ENCODE peak calls at places on chromosome 3, in six cellular contexts. One of them, this sample, is unnamed.

GRCh38 chr3:71786551-71786950 is 1.6 kb upstream of the PROK2 start:
- DNase-seq in neural crest cell: no peak
- DNase-seq in psoas muscle: no peak
- DNase-seq in bronchial epithelial cell: no peak
- DNase-seq in HCT116: no peak
- DNase-seq in fibroblast of lung: no peak
- DNase-seq in this sample: no peak

GRCh38 chr3:15063238-15063637 is 1.9 kb downstream of the MRPS25 start:
- DNase-seq in bronchial epithelial cell: no peak
- DNase-seq in psoas muscle: no peak
- DNase-seq in fibroblast of lung: no peak
- DNase-seq in neural crest cell: no peak
- DNase-seq in HCT116: no peak
- DNase-seq in this sample: no peak

GRCh38 chr3:50519471-50520089 is 16.1 kb upstream of the CACNA2D2 start:
- DNase-seq in neural crest cell: peak
- DNase-seq in bronchial epithelial cell: peak
- DNase-seq in fibroblast of lung: peak
- DNase-seq in psoas muscle: peak
- DNase-seq in HCT116: peak
- DNase-seq in this sample: no peak

GRCh38 chr3:171453175-171453868 is 6.9 kb downstream of the TNIK start:
- DNase-seq in bronchial epithelial cell: no peak
- DNase-seq in fibroblast of lung: no peak
- DNase-seq in HCT116: no peak
- DNase-seq in neural crest cell: peak
- DNase-seq in psoas muscle: no peak
- DNase-seq in this sample: no peak

GRCh38 chr3:36843065-36844051 is 79.0 kb upstream of the DCLK3 start:
- DNase-seq in HCT116: peak
- DNase-seq in fibroblast of lung: peak
- DNase-seq in bronchial epithelial cell: peak
- DNase-seq in neural crest cell: peak
- DNase-seq in psoas muscle: no peak
- DNase-seq in this sample: no peak

GRCh38 chr3:179750720-179751328 is 98.0 kb downstream of the USP13 start:
- DNase-seq in HCT116: no peak
- DNase-seq in fibroblast of lung: peak
- DNase-seq in neural crest cell: no peak
- DNase-seq in psoas muscle: no peak
- DNase-seq in bronchial epithelial cell: peak
- DNase-seq in this sample: no peak

GRCh38 chr3:193782280-193782654 is 189.3 kb downstream of the OPA1 start:
- DNase-seq in fibroblast of lung: peak
- DNase-seq in neural crest cell: no peak
- DNase-seq in psoas muscle: no peak
- DNase-seq in bronchial epithelial cell: peak
- DNase-seq in HCT116: peak
- DNase-seq in this sample: no peak

GRCh38 chr3:54882114-54882833 is 45.6 kb downstream of the LRTM1 start:
- DNase-seq in neural crest cell: no peak
- DNase-seq in bronchial epithelial cell: peak
- DNase-seq in HCT116: no peak
- DNase-seq in psoas muscle: no peak
- DNase-seq in fibroblast of lung: peak
- DNase-seq in this sample: no peak

GRCh38 chr3:68535782-68536181 is 396.6 kb downstream of the TAFA4 start:
- DNase-seq in psoas muscle: no peak
- DNase-seq in fibroblast of lung: no peak
- DNase-seq in HCT116: no peak
- DNase-seq in bronchial epithelial cell: no peak
- DNase-seq in neural crest cell: no peak
- DNase-seq in this sample: no peak

GRCh38 chr3:130968231-130968630 is 58.4 kb downstream of the ASTE1 start:
- DNase-seq in fibroblast of lung: peak
- DNase-seq in bronchial epithelial cell: no peak
- DNase-seq in neural crest cell: no peak
- DNase-seq in HCT116: no peak
- DNase-seq in psoas muscle: no peak
- DNase-seq in this sample: no peak

GRCh38 chr3:71530903-71531535 is 52.5 kb downstream of the FOXP1 start:
- DNase-seq in fibroblast of lung: no peak
- DNase-seq in bronchial epithelial cell: no peak
- DNase-seq in psoas muscle: no peak
- DNase-seq in HCT116: no peak
- DNase-seq in neural crest cell: no peak
- DNase-seq in this sample: peak

GRCh38 chr3:5187152-5187919 is at the start of gene EDEM1:
- DNase-seq in bronchial epithelial cell: peak
- DNase-seq in neural crest cell: peak
- DNase-seq in fibroblast of lung: peak
- DNase-seq in psoas muscle: peak
- DNase-seq in HCT116: peak
- DNase-seq in this sample: peak

GRCh38 chr3:71421475-71421819 is 162.1 kb downstream of the FOXP1 start:
- DNase-seq in neural crest cell: no peak
- DNase-seq in HCT116: no peak
- DNase-seq in fibroblast of lung: no peak
- DNase-seq in psoas muscle: no peak
- DNase-seq in bronchial epithelial cell: no peak
- DNase-seq in this sample: no peak

GRCh38 chr3:24254649-24255048 is 240.0 kb downstream of the THRB start:
- DNase-seq in bronchial epithelial cell: peak
- DNase-seq in neural crest cell: no peak
- DNase-seq in HCT116: no peak
- DNase-seq in psoas muscle: no peak
- DNase-seq in fibroblast of lung: peak
- DNase-seq in this sample: no peak

GRCh38 chr3:95438274-95438673 is 1375.4 kb downstream of the NSUN3 start:
- DNase-seq in bronchial epithelial cell: no peak
- DNase-seq in neural crest cell: no peak
- DNase-seq in HCT116: no peak
- DNase-seq in fibroblast of lung: no peak
- DNase-seq in psoas muscle: no peak
- DNase-seq in this sample: no peak

DNA sequence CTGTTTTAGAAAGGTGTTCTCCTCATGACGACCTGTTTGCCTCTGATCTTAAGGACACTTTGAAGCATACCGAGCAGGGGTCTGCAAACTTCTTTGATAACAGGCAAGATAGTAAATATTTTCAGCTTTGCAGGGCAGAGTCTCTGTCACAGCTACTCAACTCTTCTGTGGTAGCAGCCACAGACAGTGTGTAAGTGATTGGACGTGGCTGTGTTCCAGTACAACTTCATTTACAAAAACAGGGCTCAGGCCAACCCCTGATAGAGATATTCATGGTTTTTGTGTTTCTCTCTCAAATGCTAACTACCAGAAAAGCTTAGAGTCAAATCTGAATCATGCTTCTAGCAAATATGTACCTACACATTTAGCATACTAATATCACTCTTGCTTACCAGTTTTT is 51.5 kb downstream of the TGFBR2 start:
- DNase-seq in fibroblast of lung: peak
- DNase-seq in psoas muscle: no peak
- DNase-seq in bronchial epithelial cell: no peak
- DNase-seq in neural crest cell: no peak
- DNase-seq in HCT116: no peak
- DNase-seq in this sample: no peak
- TF ChIP-seq CTCF in fibroblast of lung: no peak
- TF ChIP-seq CTCF in psoas muscle: no peak
- TF ChIP-seq CTCF in bronchial epithelial cell: no peak
- TF ChIP-seq CTCF in neural crest cell: no peak
- TF ChIP-seq CTCF in HCT116: no peak
- TF ChIP-seq CTCF in this sample: no peak

DNA sequence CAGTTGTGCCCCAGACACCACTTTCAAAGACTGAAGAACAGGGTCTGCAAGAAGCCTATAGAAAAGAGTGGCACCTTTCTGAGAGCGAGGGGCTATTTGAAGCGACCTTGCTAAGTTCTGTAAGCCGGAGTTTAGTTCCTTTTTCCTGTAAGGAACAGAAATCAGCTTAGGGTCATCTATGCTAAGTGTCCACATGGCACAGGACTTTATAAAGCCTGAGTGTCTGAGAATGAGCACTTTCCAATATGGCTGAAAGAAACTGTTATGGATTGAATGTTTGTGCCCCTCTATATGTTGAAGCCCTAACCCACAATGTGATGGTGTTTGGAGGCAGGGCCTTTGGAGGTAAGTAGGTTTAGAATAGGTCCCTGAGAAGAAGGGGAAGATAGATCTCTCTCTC is 4.0 kb upstream of the A4GNT start:
- DNase-seq in bronchial epithelial cell: no peak
- DNase-seq in HCT116: no peak
- DNase-seq in fibroblast of lung: no peak
- DNase-seq in psoas muscle: no peak
- DNase-seq in neural crest cell: no peak
- DNase-seq in this sample: no peak
- TF ChIP-seq CTCF in bronchial epithelial cell: no peak
- TF ChIP-seq CTCF in HCT116: no peak
- TF ChIP-seq CTCF in fibroblast of lung: no peak
- TF ChIP-seq CTCF in psoas muscle: no peak
- TF ChIP-seq CTCF in neural crest cell: no peak
- TF ChIP-seq CTCF in this sample: no peak

GRCh38 chr3:29409409-29409808 is 128.5 kb downstream of the RBMS3 start:
- DNase-seq in fibroblast of lung: peak
- DNase-seq in bronchial epithelial cell: no peak
- DNase-seq in psoas muscle: no peak
- DNase-seq in HCT116: no peak
- DNase-seq in neural crest cell: no peak
- DNase-seq in this sample: no peak
- TF ChIP-seq CTCF in fibroblast of lung: no peak
- TF ChIP-seq CTCF in bronchial epithelial cell: no peak
- TF ChIP-seq CTCF in psoas muscle: no peak
- TF ChIP-seq CTCF in HCT116: no peak
- TF ChIP-seq CTCF in neural crest cell: no peak
- TF ChIP-seq CTCF in this sample: no peak

DNA sequence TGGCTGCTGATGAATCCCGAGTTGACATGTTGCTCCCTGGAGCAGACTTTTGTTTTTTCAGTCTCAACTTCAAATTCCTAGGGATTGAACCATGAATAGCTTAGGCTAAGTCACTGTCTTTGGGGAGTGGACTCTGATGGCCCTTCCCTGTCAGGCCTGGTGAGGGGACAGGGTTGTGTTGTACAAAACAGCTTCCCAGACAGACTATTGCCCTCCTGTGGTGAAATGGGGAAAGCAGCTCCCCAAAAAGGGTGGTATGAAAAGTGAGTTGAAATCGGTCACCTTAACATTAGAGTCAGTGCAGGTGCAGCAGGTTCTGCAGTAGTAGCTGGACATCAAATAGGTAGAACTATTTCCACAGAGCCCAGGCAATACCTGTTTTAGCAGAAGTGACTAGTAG is 775.6 kb downstream of the ROBO2 start:
- DNase-seq in neural crest cell: no peak
- DNase-seq in psoas muscle: no peak
- DNase-seq in HCT116: no peak
- DNase-seq in fibroblast of lung: no peak
- DNase-seq in bronchial epithelial cell: peak
- DNase-seq in this sample: no peak
- TF ChIP-seq CTCF in neural crest cell: peak
- TF ChIP-seq CTCF in psoas muscle: no peak
- TF ChIP-seq CTCF in HCT116: no peak
- TF ChIP-seq CTCF in fibroblast of lung: peak
- TF ChIP-seq CTCF in bronchial epithelial cell: peak
- TF ChIP-seq CTCF in this sample: no peak

DNA sequence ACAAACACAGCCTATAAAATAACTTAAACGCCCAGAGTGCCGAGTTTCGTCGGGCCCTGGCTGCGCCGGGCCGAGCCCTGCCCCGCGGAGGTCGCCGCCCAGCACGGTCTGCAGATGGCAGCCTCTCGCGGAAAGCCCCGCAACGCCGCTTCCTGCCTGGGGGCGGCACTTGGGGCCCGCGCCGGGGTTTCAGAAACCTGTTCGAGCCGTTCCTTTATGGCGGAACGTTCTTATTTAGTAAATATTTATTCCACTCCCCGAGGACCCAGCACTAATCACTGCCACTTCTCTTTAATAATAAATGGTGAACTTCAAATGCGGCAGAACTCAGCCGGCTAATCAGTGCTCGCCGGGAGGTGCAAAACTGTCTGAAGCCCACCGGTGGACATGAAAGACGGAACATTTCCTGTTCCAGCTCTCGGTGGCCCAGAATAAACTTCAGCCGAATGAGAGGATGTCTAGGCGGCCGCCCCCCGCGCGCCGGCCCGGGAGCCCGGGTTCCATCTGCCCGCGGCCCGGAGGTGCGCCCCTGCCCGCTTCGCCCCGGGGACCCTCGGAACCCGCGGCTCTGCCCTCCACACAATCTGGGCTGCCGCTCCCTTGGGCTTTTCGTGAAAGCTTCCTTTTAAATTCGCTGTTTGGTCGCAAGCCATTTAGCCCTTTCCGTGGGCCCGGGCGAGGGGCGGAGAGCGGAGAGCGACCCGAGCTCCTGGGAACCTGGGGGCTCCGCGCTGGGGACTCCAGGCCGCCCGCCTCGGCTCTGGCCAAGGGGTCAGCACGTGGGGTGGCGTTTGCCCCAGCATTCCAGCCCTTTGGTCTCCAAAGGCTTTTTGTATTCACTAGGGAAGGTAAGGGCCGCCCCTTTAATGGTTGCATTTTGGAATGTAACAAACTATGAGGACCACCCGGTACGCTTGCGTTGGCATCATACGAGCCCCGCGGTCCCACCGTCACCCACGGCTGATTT is 110.8 kb upstream of the ATP11B start:
- DNase-seq in bronchial epithelial cell: peak
- DNase-seq in HCT116: no peak
- DNase-seq in fibroblast of lung: peak
- DNase-seq in neural crest cell: peak
- DNase-seq in psoas muscle: peak
- DNase-seq in this sample: peak
- TF ChIP-seq CTCF in bronchial epithelial cell: peak
- TF ChIP-seq CTCF in HCT116: no peak
- TF ChIP-seq CTCF in fibroblast of lung: peak
- TF ChIP-seq CTCF in neural crest cell: peak
- TF ChIP-seq CTCF in psoas muscle: peak
- TF ChIP-seq CTCF in this sample: no peak

GRCh38 chr3:119290613-119291012 is 3.6 kb upstream of the ARHGAP31 start:
- DNase-seq in psoas muscle: no peak
- DNase-seq in fibroblast of lung: no peak
- DNase-seq in neural crest cell: no peak
- DNase-seq in HCT116: no peak
- DNase-seq in bronchial epithelial cell: no peak
- DNase-seq in this sample: no peak
- TF ChIP-seq CTCF in psoas muscle: no peak
- TF ChIP-seq CTCF in fibroblast of lung: no peak
- TF ChIP-seq CTCF in neural crest cell: no peak
- TF ChIP-seq CTCF in HCT116: no peak
- TF ChIP-seq CTCF in bronchial epithelial cell: no peak
- TF ChIP-seq CTCF in this sample: no peak

GRCh38 chr3:39208463-39209055 is 16.2 kb upstream of the XIRP1 start:
- DNase-seq in fibroblast of lung: peak
- DNase-seq in neural crest cell: peak
- DNase-seq in psoas muscle: peak
- DNase-seq in HCT116: peak
- DNase-seq in bronchial epithelial cell: peak
- DNase-seq in this sample: peak
- TF ChIP-seq CTCF in fibroblast of lung: peak
- TF ChIP-seq CTCF in neural crest cell: peak
- TF ChIP-seq CTCF in psoas muscle: peak
- TF ChIP-seq CTCF in HCT116: peak
- TF ChIP-seq CTCF in bronchial epithelial cell: peak
- TF ChIP-seq CTCF in this sample: peak

This sample was measured in mucosa of descending colon.